ENCODE peak calls at places on chromosomes 1 and 21, in eight cellular contexts. R, N, M, J, S, B, T and V are unnamed samples.

GRCh38 chr1:154463512-154463990 is 38.5 kb upstream of the TDRD10 start:
- DNase-seq in J (no peak), B (peak; percentile 45), S (no peak), T (no peak), N (no peak), M (no peak), R (peak; percentile 56), V (no peak)

GRCh38 chr21:46317710-46318463 is 5.8 kb downstream of the C21orf58 start:
- DNase-seq in N (no peak), M (no peak), B (no peak), S (peak; percentile 66), T (no peak), R (no peak), J (no peak), V (no peak)

GRCh38 chr1:203627819-203628184 is 1.2 kb downstream of the ATP2B4 start:
- DNase-seq in N (peak; percentile 47), B (peak; percentile 55), M (peak; percentile 49), T (no peak), S (peak; percentile 29), R (peak; percentile 47), J (no peak), V (peak; percentile 61)

GRCh38 chr1:182259229-182259872 is 132.2 kb downstream of the GLUL start:
- DNase-seq in R (peak; percentile 80), S (peak; percentile 49), N (peak; percentile 40), B (peak; percentile 8), T (no peak), J (no peak), M (peak; percentile 58), V (peak; percentile 6)

GRCh38 chr1:63523738-63524137 is 413 bp downstream of the EFCAB7 start:
- DNase-seq in B (peak; percentile 38), J (no peak), M (no peak), T (no peak), S (no peak), R (no peak), N (no peak), V (no peak)

GRCh38 chr1:18734001-18734400 is 103.4 kb downstream of the PAX7 start:
- DNase-seq in B (no peak), J (no peak), R (no peak), S (no peak), T (no peak), M (no peak), N (no peak), V (no peak)

GRCh38 chr1:173474097-173474779 is 2.9 kb upstream of the PRDX6 start:
- DNase-seq in M (no peak), S (no peak), T (peak; percentile 76), J (no peak), N (peak; percentile 22), B (peak; percentile 31), R (no peak), V (peak; percentile 48)

GRCh38 chr21:41817228-41817627 is 50.4 kb upstream of the RIPK4 start:
- DNase-seq in J (peak; percentile 76), R (peak; percentile 78), S (no peak), T (peak; percentile 77), N (peak; percentile 74), M (peak; percentile 62), B (peak; percentile 81), V (peak; percentile 80)

GRCh38 chr1:182829285-182829932 is 9.7 kb upstream of the DHX9 start:
- DNase-seq in R (no peak), T (no peak), M (no peak), J (no peak), S (no peak), N (no peak), B (no peak), V (no peak)

GRCh38 chr1:40755052-40755451 is 28.5 kb upstream of the KCNQ4 start:
- DNase-seq in T (no peak), B (peak; percentile 66), R (no peak), N (peak; percentile 77), S (no peak), M (no peak), J (no peak), V (peak; percentile 26)

GRCh38 chr21:26320541-26320940 is 150.0 kb upstream of the APP start:
- DNase-seq in B (no peak), R (no peak), M (no peak), S (no peak), T (no peak), J (no peak), N (no peak), V (no peak)

GRCh38 chr1:221695346-221695745 is 46.5 kb downstream of the DUSP10 start:
- DNase-seq in R (no peak), M (peak; percentile 43), B (no peak), N (no peak), T (no peak), J (no peak), S (no peak), V (no peak)

GRCh38 chr1:119001181-119002018 is 13.3 kb upstream of the TBX15 start:
- DNase-seq in B (peak; percentile 60), S (no peak), N (peak; percentile 44), R (no peak), T (no peak), J (no peak), M (no peak), V (no peak)

GRCh38 chr1:35390600-35391494 is 122.3 kb downstream of the ZMYM4 start:
- DNase-seq in R (no peak), S (no peak), M (peak; percentile 20), N (no peak), J (no peak), T (no peak), B (peak; percentile 13), V (no peak)

GRCh38 chr1:53343831-53344668 is 16.2 kb upstream of the LRP8 start:
- DNase-seq in M (peak; percentile 18), S (no peak), R (no peak), B (peak; percentile 25), N (no peak), T (peak; percentile 54), J (no peak), V (no peak)

GRCh38 chr1:190475394-190476250 is 2.0 kb downstream of the BRINP3 start:
- DNase-seq in N (peak; percentile 29), R (peak; percentile 5), S (no peak), J (no peak), M (peak; percentile 2), T (no peak), B (no peak), V (peak; percentile 20)
- H3K4me3 ChIP-seq in N (no peak overlapping the region), R (peak overlapping the region; percentile 43), S (peak overlapping the region; percentile 19), J (no peak overlapping the region), M (peak overlapping the region; percentile 24), T (no peak overlapping the region), B (peak overlapping the region; percentile 19), V (peak overlapping the region; percentile 62)

DNA sequence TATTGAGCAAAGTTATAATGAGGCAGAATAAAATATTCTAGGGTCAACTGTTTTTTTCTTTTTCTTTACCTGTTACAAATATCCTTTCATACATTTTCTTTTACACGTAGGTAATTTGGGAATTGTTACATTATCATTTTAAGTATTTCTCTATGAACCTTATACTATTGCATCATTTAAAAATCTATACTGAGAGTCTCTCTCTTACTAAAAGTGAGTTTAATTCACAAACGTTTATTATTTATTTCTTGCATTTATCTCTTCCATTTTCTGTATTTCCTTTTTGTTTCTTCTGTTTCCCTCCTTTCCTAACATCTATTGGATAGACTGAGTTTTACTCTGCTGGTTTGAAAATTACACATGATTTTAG is 25.4 kb upstream of the CLCA4 start:
- DNase-seq in M (no peak), B (no peak), J (no peak), R (no peak), T (no peak), N (no peak), S (no peak), V (no peak)
- TF ChIP-seq CTCF in M (no peak), B (no peak), J (no peak), R (no peak), T (no peak), N (no peak), S (no peak), V (no peak)

GRCh38 chr1:85001742-85002141 is 4.8 kb upstream of the MCOLN2 start:
- DNase-seq in M (no peak), T (no peak), J (no peak), B (no peak), R (no peak), S (no peak), N (no peak), V (no peak)

GRCh38 chr1:84997667-84998600 is 1.0 kb upstream of the MCOLN2 start:
- DNase-seq in N (peak; percentile 16), S (peak; percentile 14), R (peak; percentile 11), J (no peak), T (peak; percentile 4), B (peak; percentile 16), M (peak; percentile 14), V (peak; percentile 9)

GRCh38 chr1:84995484-84996334 is 1.2 kb downstream of the MCOLN2 start:
- DNase-seq in J (no peak), T (no peak), N (no peak), R (no peak), M (no peak), S (no peak), B (no peak), V (no peak)

GRCh38 chr1:84996846-84997666 is at the start of gene MCOLN2:
- DNase-seq in J (peak; percentile 47), N (no peak), T (peak; percentile 19), B (peak; percentile 11), R (no peak), S (peak; percentile 44), M (peak; percentile 7), V (no peak)

DNA sequence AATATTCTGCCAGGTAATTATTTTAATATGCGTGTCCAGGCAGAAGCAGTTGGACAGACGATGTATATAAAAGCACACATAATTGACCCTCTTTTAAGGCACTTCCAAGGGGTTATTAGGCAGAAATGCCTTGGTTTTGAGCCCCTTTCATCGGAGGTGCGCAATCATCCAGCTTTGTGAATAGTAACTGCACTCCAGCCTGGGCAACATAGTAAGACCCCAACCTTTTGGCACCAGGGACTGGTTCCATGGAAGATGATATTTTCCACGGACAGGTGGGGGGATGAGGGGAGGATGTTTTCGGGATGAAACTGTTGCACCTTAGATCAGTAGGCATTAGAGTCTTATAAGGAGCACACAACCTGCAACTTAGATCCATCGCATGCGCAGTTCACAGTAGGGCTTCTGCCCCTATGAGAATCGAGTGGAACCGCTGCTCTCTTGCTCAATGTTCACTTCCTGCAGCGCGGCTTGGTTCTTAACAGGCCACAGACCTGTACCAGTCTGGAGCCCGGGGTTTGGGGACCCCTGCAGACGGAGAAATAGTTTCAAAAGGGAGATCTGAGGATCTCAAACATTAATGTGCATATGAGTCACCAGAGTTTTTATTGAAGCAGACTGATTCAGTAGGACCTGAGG is 1.8 kb upstream of the MCOLN2 start:
- DNase-seq in R (peak; percentile 49), N (peak; percentile 20), M (peak; percentile 12), T (no peak), S (no peak), B (peak; percentile 74), J (no peak), V (no peak)
- H3K4me3 ChIP-seq in R (no peak overlapping the region), N (no peak overlapping the region), M (no peak overlapping the region), T (no peak overlapping the region), S (peak overlapping the region; percentile 79), B (no peak overlapping the region), J (no peak overlapping the region), V (no peak overlapping the region)

GRCh38 chr1:214590696-214591095 is 12.3 kb upstream of the CENPF start:
- DNase-seq in S (no peak), J (no peak), R (no peak), B (no peak), M (no peak), T (no peak), N (no peak), V (no peak)
- TF ChIP-seq CTCF in S (no peak), J (no peak), R (no peak), B (peak; percentile 26), M (no peak), T (no peak), N (no peak), V (no peak)